ENCODE peak calls at places on chromosomes 5 and 9, in four cellular contexts. U, S, C and V are unnamed samples.

GRCh38 chr5:55187370-55187769 is 14.4 kb upstream of the CDC20B start:
- DNase-seq in S (no peak), C (no peak), U (no peak), V (no peak)

GRCh38 chr5:122014232-122014940 is 52.6 kb downstream of the SRFBP1 start:
- DNase-seq in U (no peak), C (no peak), S (no peak), V (no peak)

GRCh38 chr5:65121880-65122436 is 353.2 kb downstream of the CWC27 start:
- DNase-seq in U (no peak), S (no peak), C (no peak), V (no peak)

GRCh38 chr5:152853361-152853760 is 448.3 kb upstream of the NMUR2 start:
- DNase-seq in U (no peak), C (no peak), S (no peak), V (no peak)

GRCh38 chr9:91180930-91181268 is 180.8 kb downstream of the AUH start:
- DNase-seq in S (no peak), U (no peak), C (no peak), V (no peak)

GRCh38 chr9:133573791-133574515 is 35.2 kb downstream of the FAM163B start:
- DNase-seq in S (no peak), U (no peak), C (no peak), V (no peak)

GRCh38 chr5:112628219-112628618 is 109.5 kb upstream of the APC start:
- DNase-seq in C (no peak), S (no peak), U (no peak), V (no peak)

GRCh38 chr9:89095755-89096154 is 82.9 kb downstream of the SHC3 start:
- DNase-seq in S (no peak), U (no peak), C (no peak), V (no peak)

GRCh38 chr5:142841511-142842255 is 71.5 kb downstream of the ARHGAP26 start:
- DNase-seq in U (no peak), S (peak; percentile 33), C (no peak), V (no peak)

GRCh38 chr5:96734871-96735325 is 72.7 kb downstream of the CAST start:
- DNase-seq in S (no peak), C (no peak), U (no peak), V (no peak)

GRCh38 chr9:126346031-126346430 is 19.4 kb downstream of the MVB12B start:
- DNase-seq in S (no peak), C (no peak), U (no peak), V (no peak)

GRCh38 chr9:83299556-83299955 is 236.6 kb upstream of the RASEF start:
- DNase-seq in U (peak; percentile 37), S (no peak), C (no peak), V (no peak)

GRCh38 chr9:90504486-90504885 is 138.1 kb downstream of the DIRAS2 start:
- DNase-seq in C (no peak), S (no peak), U (no peak), V (no peak)

GRCh38 chr5:111853748-111854147 is 96.8 kb upstream of the NREP start:
- DNase-seq in U (no peak), C (no peak), S (no peak), V (no peak)

GRCh38 chr9:96136992-96137665 is 164.8 kb downstream of the HSD17B3 start:
- DNase-seq in S (peak; percentile 54), U (no peak), C (peak; percentile 75), V (peak; percentile 79)

GRCh38 chr9:15115702-15116639 is 191.0 kb downstream of the TTC39B start:
- DNase-seq in U (no peak), S (no peak), C (no peak), V (no peak)

GRCh38 chr9:35756743-35757526 is 2.9 kb upstream of the MSMP start:
- DNase-seq in C (peak; percentile 79), S (no peak), U (peak; percentile 64), V (peak; percentile 74)

GRCh38 chr5:72552041-72552557 is 44.9 kb upstream of the ZNF366 start:
- DNase-seq in S (no peak), U (no peak), C (no peak), V (no peak)

GRCh38 chr5:100616981-100617380 is 81.8 kb downstream of the FAM174A start:
- DNase-seq in C (no peak), U (no peak), S (no peak), V (no peak)

GRCh38 chr9:28212979-28213378 is 639.7 kb upstream of the C9orf72 start:
- DNase-seq in S (no peak), U (peak; percentile 6), C (no peak), V (no peak)

GRCh38 chr5:102649731-102650130 is 105.4 kb upstream of the PAM start:
- DNase-seq in S (no peak), U (no peak), C (no peak), V (no peak)

GRCh38 chr9:123410281-123410910 is 54.4 kb downstream of the CRB2 start:
- DNase-seq in C (no peak), S (no peak), U (no peak), V (no peak)

GRCh38 chr5:100779669-100780375 is 123.3 kb downstream of the ST8SIA4 start:
- DNase-seq in U (no peak), S (no peak), C (no peak), V (no peak)

GRCh38 chr9:24582363-24583126 is 36.8 kb upstream of the IZUMO3 start:
- DNase-seq in U (no peak), C (no peak), S (no peak), V (no peak)

GRCh38 chr5:112065818-112066217 is 308.8 kb upstream of the NREP start:
- DNase-seq in S (no peak), C (no peak), U (no peak), V (no peak)

GRCh38 chr5:173010547-173011464 is 27.2 kb downstream of the ATP6V0E1 start:
- DNase-seq in C (peak; percentile 71), U (no peak), S (no peak), V (peak; percentile 62)

GRCh38 chr5:36276864-36277263 is 24.8 kb downstream of the RANBP3L start:
- DNase-seq in U (no peak), S (no peak), C (no peak), V (no peak)

GRCh38 chr5:40787986-40788385 is 10.2 kb downstream of the PRKAA1 start:
- DNase-seq in U (no peak), C (no peak), S (no peak), V (no peak)

GRCh38 chr5:40781843-40782409 is 16.2 kb downstream of the PRKAA1 start:
- DNase-seq in S (no peak), U (no peak), C (no peak), V (no peak)

GRCh38 chr5:40784916-40785315 is 13.3 kb downstream of the PRKAA1 start:
- DNase-seq in C (no peak), S (no peak), U (no peak), V (no peak)

GRCh38 chr5:40780858-40781257 is 17.3 kb downstream of the PRKAA1 start:
- DNase-seq in U (no peak), C (no peak), S (no peak), V (no peak)

DNA sequence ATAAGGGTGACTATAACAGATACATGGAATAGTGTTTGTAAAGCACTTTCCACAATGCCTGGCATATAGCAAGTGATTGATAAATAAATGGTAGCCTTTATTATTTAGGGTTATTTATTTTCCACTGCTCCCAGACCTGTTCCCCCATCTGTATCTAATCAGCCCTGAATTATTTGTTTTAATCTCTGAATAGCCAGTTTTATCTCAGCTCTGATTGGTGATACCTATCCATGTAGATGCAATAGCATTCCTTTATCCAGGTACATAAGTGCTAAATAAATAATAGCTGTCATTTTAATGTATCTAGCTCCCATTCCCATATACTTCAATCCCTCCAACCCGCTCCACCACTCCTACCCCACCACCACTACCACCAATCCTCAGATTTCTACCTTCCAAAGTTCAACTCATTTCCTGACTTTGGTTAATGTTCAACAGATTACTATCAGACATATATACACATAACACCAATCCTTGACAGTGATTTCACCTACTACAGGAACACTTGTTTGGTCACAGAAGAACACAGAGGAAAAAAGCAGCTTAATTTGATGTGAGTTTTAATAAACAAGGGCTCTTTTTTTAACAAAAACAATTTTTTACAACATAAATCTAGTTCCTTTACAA is 14.0 kb downstream of the PRKAA1 start:
- DNase-seq in U (no peak), C (no peak), S (no peak), V (no peak)
- H3K4me3 ChIP-seq in U (no peak overlapping the region), C (no peak overlapping the region), S (no peak overlapping the region), V (no peak overlapping the region)

DNA sequence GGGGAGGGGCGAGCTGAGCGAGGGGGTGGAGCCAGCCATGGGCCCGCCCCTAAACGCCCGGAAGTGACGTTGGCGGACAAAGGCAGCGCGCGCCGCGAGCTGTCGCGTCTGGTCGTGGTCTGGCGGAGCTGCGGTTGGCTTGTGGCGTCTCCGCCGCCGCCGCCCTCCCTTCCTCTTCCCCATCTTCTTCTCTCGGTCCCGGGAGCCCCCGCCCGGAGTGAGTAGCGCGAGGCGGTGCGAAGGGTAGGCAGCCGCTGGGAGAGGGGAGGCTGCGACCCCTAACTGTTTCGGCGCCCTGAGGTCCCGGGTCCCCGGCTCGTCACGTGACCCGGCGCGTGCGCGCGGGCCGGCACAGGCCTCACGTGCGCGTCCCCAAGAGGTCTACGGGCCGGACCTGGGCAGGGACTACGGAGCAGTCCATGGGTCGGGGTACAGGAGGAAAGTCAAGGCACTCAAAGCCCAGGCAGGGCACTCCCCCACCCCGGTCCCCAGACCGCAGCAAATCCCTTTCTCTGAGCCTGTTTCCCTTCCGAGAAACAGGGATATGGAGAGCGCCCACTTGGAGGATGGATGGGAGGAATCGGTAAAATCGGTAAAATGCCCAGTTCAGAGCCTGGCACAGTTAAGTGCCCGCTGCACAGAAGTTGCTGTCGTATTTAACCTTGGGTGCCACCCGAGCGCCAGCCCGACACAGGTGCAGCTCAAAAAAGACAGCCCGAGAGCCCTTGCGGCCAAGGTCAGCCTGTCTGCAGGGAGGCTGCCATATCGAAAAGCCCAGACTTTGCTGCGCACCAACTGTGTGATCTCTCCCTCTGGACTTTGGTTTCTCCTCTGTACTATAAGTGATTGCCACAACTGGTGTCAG is at the start of gene NTMT1:
- DNase-seq in U (peak; percentile 77), C (peak; percentile 95), S (peak; percentile 87), V (peak; percentile 89)
- TF ChIP-seq EP300 in U (no peak), C (no peak), S (peak; percentile 84), V (no peak)

DNA sequence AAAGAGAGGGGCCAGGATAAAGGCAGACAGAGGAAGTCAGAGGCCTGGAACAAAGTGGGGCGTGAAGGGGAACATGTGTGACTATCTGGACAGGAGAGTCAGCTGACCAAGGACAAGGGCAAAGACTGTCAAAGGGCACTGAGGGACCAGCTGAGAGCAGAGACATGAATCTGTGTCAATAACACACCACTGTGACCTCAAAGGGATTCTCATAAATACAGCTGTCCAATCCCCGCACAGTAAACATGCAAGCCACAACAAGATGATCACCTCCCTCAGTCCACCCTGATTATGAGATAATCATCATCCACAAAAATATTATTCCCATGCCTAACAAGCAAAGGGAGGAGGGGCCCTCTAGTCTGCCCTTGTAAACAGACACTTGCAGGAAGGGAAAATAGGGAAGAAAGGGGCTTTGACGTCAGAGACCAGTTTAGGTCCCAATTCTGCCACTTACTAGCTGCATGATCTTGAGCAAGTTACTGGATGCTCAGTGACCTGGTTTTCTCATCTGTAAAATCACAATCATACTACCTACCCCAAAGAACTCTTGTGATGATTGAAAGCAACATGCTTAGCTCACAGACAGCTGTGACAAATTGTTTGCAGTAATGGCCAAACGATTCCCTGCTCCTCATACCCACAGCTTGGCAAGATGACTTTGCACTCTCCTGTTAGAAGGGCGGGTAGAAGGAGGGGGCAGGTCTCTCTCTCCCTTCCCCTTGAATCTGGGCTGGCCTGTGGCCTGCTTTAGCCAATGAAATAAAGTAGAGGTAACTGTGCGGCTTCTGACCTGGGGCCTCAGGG is 41.8 kb downstream of the RAPGEF1 start:
- DNase-seq in C (no peak), S (no peak), U (no peak), V (no peak)
- H3K4me1 ChIP-seq in C (peaks cover 48% of the 10 kb centered on the region), S (peaks cover 22% of the 10 kb centered on the region), U (peaks cover 21% of the 10 kb centered on the region), V (peaks cover 86% of the 10 kb centered on the region)

DNA sequence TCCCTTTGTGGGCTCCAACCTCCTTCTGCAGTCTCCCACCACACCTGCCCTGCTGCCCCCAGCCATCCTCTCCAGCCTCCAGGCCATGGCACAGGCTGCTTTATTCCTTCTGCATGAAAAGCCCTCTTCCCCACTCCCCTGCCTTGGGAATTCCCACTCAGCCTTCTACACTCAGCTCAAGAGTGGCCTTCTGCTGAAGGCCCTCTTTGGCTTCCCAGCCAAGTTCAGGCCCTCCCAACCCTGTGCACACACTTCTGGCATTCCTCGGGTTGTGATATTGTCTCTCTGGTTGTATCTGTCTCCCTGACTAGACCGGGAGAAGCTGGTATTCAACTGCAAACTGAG is 5.7 kb downstream of the SHB start:
- DNase-seq in U (no peak), C (no peak), S (no peak), V (no peak)
- H3K4me3 ChIP-seq in U (peak overlapping the region; percentile 19), C (no peak overlapping the region), S (no peak overlapping the region), V (no peak overlapping the region)